ENCODE peak calls at places on chromosomes 7 and 10, in seven cellular contexts. L is AG09319; A is stimulated activated CD4-positive, alpha-beta T cell treated with anti-CD3 and anti-CD28 coated beads, Interleukin-12 subunit alpha, Interleukin-12 subunit beta, amount 100 ng/mL, for 4 hours; X is AG04449; P is AG08395; V is T-helper 17 cell; R is GM10248. F is an unnamed sample.

GRCh38 chr10:25888627-25889026 is 45.4 kb upstream of the MYO3A start:
- DNase-seq in L (no peak), A (no peak), X (no peak), P (no peak), V (no peak), R (no peak), F (no peak)

GRCh38 chr10:78589687-78590086 is 479.1 kb upstream of the ZMIZ1 start:
- DNase-seq in L (no peak), A (no peak), X (no peak), P (no peak), V (no peak), R (no peak), F (no peak)

GRCh38 chr7:31690892-31691291 is 3.9 kb downstream of the PPP1R17 start:
- DNase-seq in L (no peak), A (no peak), X (no peak), P (no peak), V (no peak), R (no peak), F (no peak)

GRCh38 chr10:103618027-103618385 is 124.5 kb downstream of the NEURL1 start:
- DNase-seq in L (no peak), A (no peak), X (no peak), P (no peak), V (no peak), R (no peak), F (no peak)

GRCh38 chr7:26439502-26440252 is 148.0 kb downstream of the SNX10 start:
- DNase-seq in L (no peak), A (no peak), X (no peak), P (no peak), V (no peak), R (no peak), F (no peak)

GRCh38 chr10:115975506-115975905 is 297.5 kb downstream of the GFRA1 start:
- DNase-seq in L (no peak), A (no peak), X (no peak), P (no peak), V (no peak), R (no peak), F (no peak)

GRCh38 chr7:28466341-28466740 is 54.0 kb downstream of the CREB5 start:
- DNase-seq in L (no peak), A (no peak), X (no peak), P (no peak), V (no peak), R (no peak), F (no peak)

GRCh38 chr10:97168645-97169044 is 17.1 kb downstream of the SLIT1 start:
- DNase-seq in L (no peak), A (no peak), X (no peak), P (no peak), V (no peak), R (no peak), F (no peak)

GRCh38 chr7:81791578-81792524 is 22.0 kb upstream of the HGF start:
- DNase-seq in L (no peak), A (no peak), X (no peak), P (no peak), V (no peak), R (no peak), F (no peak)

GRCh38 chr7:29192284-29192683 is 2.3 kb upstream of the CHN2 start:
- DNase-seq in L (no peak), A (no peak), X (no peak), P (no peak), V (no peak), R (no peak), F (no peak)

GRCh38 chr7:94295805-94296204 is 98.9 kb upstream of the COL1A2 start:
- DNase-seq in L (no peak), A (no peak), X (no peak), P (peak), V (no peak), R (no peak), F (no peak)

GRCh38 chr10:1938317-1938716 is 201.0 kb upstream of the ADARB2 start:
- DNase-seq in L (no peak), A (peak), X (no peak), P (no peak), V (no peak), R (no peak), F (peak)

F was measured in stimulated activated naive CD8-positive, alpha-beta T cell treated with anti-CD3 and anti-CD28 coated beads, Interleukin-15, Interleukin-2, amounts not matched to agents 100 U/mL and 50 U/mL, for 24 hours.